ENCODE peak calls at places on chromosomes 6 and 20, in nine cellular contexts. Q, S, H, O, K, A, F, C and V are unnamed samples.

GRCh38 chr6:3072798-3073197 is 4.5 kb downstream of the RIPK1 start:
- DNase-seq in Q (no peak), S (no peak), H (no peak), O (no peak), K (no peak), A (no peak), F (no peak), C (no peak), V (no peak)

GRCh38 chr20:37902504-37903313 is at the start of gene VSTM2L:
- DNase-seq in Q (peak), S (peak), H (no peak), O (peak), K (peak), A (peak), F (no peak), C (no peak), V (peak)

GRCh38 chr6:144264270-144265060 is 20.7 kb upstream of the UTRN start:
- DNase-seq in Q (peak), S (no peak), H (no peak), O (peak), K (peak), A (peak), F (no peak), C (no peak), V (no peak)

GRCh38 chr6:46648869-46649488 is 3.6 kb downstream of the CYP39A1 start:
- DNase-seq in Q (no peak), S (no peak), H (no peak), O (no peak), K (no peak), A (no peak), F (no peak), C (no peak), V (no peak)

GRCh38 chr20:38157635-38158495 is 7.2 kb downstream of the TGM2 start:
- DNase-seq in Q (no peak), S (no peak), H (no peak), O (peak), K (no peak), A (no peak), F (no peak), C (no peak), V (peak)

GRCh38 chr6:27126815-27127537 is 120.5 kb upstream of the PRSS16 start:
- DNase-seq in Q (peak), S (peak), H (peak), O (peak), K (peak), A (peak), F (peak), C (peak), V (peak)

GRCh38 chr6:139367810-139368321 is 6.6 kb downstream of the CITED2 start:
- DNase-seq in Q (peak), S (no peak), H (no peak), O (no peak), K (no peak), A (no peak), F (no peak), C (no peak), V (no peak)

GRCh38 chr20:62987114-62987513 is 19.6 kb downstream of the BHLHE23 start:
- DNase-seq in Q (no peak), S (no peak), H (no peak), O (no peak), K (no peak), A (no peak), F (no peak), C (no peak), V (no peak)

GRCh38 chr6:73702444-73702843 is 6.4 kb downstream of the CD109 start:
- DNase-seq in Q (no peak), S (no peak), H (no peak), O (no peak), K (no peak), A (no peak), F (no peak), C (no peak), V (no peak)

GRCh38 chr6:73074175-73074574 is 151.1 kb downstream of the KHDC1L start:
- DNase-seq in Q (peak), S (no peak), H (no peak), O (no peak), K (no peak), A (no peak), F (no peak), C (no peak), V (no peak)